ENCODE peak calls at places on chromosomes 3 and 15, in five cellular contexts. G is AG10803, F is fibroblast of the aortic adventitia, A is transverse colon, J is A549. V is an unnamed sample.

GRCh38 chr3:76367281-76367680 is 581.9 kb upstream of the ZNF717 start:
- DNase-seq in G (peak), F (no peak), A (no peak), J (no peak), V (no peak)

GRCh38 chr15:85750319-85750806 is 44.4 kb downstream of the KLHL25 start:
- DNase-seq in G (peak), F (peak), A (peak), J (no peak), V (peak)

GRCh38 chr3:195583831-195584542 is at the start of gene APOD:
- DNase-seq in G (peak), F (peak), A (peak), J (no peak), V (no peak)

GRCh38 chr15:93608643-93609148 is 519.7 kb upstream of the RGMA start:
- DNase-seq in G (no peak), F (no peak), A (no peak), J (no peak), V (no peak)

GRCh38 chr15:69758810-69759410 is 306.3 kb downstream of the RPLP1 start:
- DNase-seq in G (peak), F (peak), A (peak), J (no peak), V (no peak)

GRCh38 chr15:62676891-62677290 is 365.7 kb upstream of the TPM1 start:
- DNase-seq in G (no peak), F (no peak), A (no peak), J (no peak), V (no peak)

GRCh38 chr3:79366414-79366813 is 401.4 kb downstream of the ROBO1 start:
- DNase-seq in G (no peak), F (peak), A (no peak), J (no peak), V (no peak)

GRCh38 chr15:75884041-75884440 is 19.6 kb upstream of the FBXO22 start:
- DNase-seq in G (peak), F (peak), A (no peak), J (no peak), V (no peak)

GRCh38 chr15:91104111-91104510 is 4.1 kb downstream of the SV2B start:
- DNase-seq in G (no peak), F (no peak), A (no peak), J (no peak), V (no peak)

GRCh38 chr15:52031542-52031941 is 12.5 kb downstream of the MAPK6 start:
- DNase-seq in G (no peak), F (no peak), A (peak), J (no peak), V (no peak)

GRCh38 chr3:156181509-156181908 is 61.1 kb downstream of the KCNAB1 start:
- DNase-seq in G (peak), F (peak), A (no peak), J (no peak), V (no peak)

GRCh38 chr3:42660898-42661297 is 7.4 kb downstream of the ZBTB47 start:
- DNase-seq in G (no peak), F (no peak), A (no peak), J (no peak), V (peak)

GRCh38 chr3:54837964-54838363 is 89.9 kb downstream of the LRTM1 start:
- DNase-seq in G (peak), F (peak), A (no peak), J (no peak), V (no peak)

GRCh38 chr3:13863929-13864595 is 15.8 kb downstream of the WNT7A start:
- DNase-seq in G (no peak), F (no peak), A (no peak), J (no peak), V (no peak)

GRCh38 chr15:35925634-35926380 is 379.8 kb upstream of the DPH6 start:
- DNase-seq in G (peak), F (peak), A (no peak), J (peak), V (no peak)

GRCh38 chr3:65831733-65832425 is 206.8 kb downstream of the MAGI1 start:
- DNase-seq in G (peak), F (peak), A (no peak), J (no peak), V (no peak)

GRCh38 chr3:159928071-159928491 is 60.6 kb upstream of the IL12A start:
- DNase-seq in G (peak), F (no peak), A (no peak), J (peak), V (no peak)

DNA sequence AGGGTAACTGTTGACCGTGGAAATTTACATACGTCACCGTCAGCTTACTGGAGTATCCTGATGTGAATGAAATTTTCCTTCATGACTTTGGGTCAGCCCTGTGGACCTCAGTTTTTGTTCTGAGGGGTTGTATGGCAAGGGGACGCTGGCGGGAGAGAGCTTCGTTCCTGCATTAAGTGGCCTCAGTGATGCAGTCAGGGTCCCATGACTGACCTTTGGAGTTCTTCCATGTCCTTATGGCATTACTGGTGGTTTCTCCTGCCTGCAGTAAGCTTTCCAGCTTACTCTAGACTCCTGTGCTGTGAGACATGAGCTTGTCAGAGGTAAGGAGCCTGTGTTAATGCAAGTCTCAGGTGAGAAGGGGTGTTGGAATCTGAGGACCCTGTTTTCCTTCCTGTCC is 1.8 kb downstream of the CD276 start:
- DNase-seq in G (no peak), F (no peak), A (no peak), J (no peak), V (no peak)
- H3K4me3 ChIP-seq in G (peak), F (peak), A (no peak), J (no peak), V (no peak)

GRCh38 chr3:141305436-141305835 is 62.9 kb upstream of the ZBTB38 start:
- DNase-seq in G (peak), F (peak), A (no peak), J (peak), V (no peak)

GRCh38 chr3:141306922-141307321 is 61.4 kb upstream of the ZBTB38 start:
- DNase-seq in G (no peak), F (no peak), A (no peak), J (no peak), V (no peak)

GRCh38 chr3:141308588-141309218 is 59.6 kb upstream of the ZBTB38 start:
- DNase-seq in G (peak), F (peak), A (peak), J (peak), V (peak)

GRCh38 chr3:141306276-141306675 is 62.0 kb upstream of the ZBTB38 start:
- DNase-seq in G (no peak), F (no peak), A (no peak), J (no peak), V (no peak)

DNA sequence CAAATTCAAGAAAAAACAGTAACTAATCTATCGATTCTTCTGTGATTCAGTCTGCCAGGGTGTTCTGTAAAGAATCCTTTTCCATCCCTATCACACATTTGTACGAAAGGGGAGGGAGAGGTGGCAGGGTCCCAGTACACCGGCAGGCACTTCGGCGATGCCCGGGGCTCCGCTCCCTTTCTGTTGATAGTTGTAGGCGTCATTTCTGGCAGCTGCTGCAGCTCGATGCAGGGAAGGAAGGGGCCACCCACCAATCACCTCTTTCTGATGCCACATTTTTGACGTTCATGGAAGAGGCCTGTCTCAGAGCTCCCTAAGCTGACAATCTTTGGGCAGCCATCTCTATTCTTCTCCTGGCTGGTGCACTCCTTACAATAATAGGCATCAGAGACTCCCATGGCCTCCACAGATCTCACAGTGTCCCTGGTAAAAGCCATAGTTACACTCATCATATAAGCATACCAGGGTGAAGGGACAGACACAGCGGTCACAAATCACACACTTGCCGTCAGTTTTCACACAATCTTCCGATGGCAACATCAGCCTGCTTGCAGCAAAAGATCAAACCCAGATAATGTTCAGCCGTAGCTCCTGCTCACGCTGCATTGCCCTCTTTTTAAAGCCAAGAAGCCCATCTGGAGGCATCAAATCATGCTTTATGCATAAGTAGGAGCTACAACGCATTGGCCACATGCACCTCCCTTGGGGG is 60.8 kb upstream of the ZBTB38 start:
- DNase-seq in G (no peak), F (no peak), A (no peak), J (no peak), V (no peak)
- H3K4me3 ChIP-seq in G (no peak), F (no peak), A (no peak), J (no peak), V (no peak)

DNA sequence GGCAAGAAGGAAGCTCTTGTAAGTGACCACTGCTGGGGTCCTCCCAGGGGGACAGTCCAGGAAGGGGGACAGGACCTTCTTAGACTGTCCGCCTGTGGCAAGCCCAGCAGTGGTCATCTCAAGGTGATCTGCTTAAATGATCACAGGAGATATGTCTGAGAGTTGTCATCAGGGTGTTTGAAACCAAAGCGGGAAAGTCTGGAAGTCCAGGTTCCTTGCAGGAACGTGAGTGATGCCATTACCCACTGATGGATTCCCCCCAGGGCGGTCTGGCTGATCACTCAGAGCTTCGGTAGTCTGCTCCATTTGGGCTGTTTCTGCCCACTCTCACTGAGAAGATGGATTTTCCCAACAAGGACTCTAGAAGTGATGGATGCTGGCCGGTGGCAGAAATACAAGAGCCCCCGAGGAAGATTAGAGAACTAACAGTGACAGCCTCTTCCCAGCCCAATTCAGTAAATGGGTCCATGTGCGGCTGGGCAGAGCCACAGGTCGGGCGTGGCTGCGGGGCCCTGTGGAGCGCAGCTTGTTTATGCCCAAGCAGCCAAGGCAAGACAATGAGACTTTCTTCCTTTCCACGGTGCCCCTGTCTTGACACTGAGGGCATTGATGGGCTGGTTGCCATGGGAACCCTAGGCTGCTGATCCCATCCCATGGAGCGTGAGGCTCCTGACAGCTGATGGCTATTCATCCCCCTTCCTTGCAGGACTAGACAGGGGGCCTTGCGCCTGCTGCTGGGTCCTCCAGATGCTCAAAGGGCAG is 9.5 kb downstream of the PCSK6 start:
- DNase-seq in G (no peak), F (no peak), A (no peak), J (no peak), V (peak)
- H3K4me3 ChIP-seq in G (no peak), F (no peak), A (no peak), J (no peak), V (no peak)

GRCh38 chr3:132597660-132598059 is 590 bp downstream of the ACKR4 start:
- DNase-seq in G (no peak), F (no peak), A (no peak), J (no peak), V (no peak)

GRCh38 chr3:132595036-132595435 is 2.0 kb upstream of the ACKR4 start:
- DNase-seq in G (peak), F (peak), A (no peak), J (no peak), V (peak)

GRCh38 chr3:132596326-132596725 is 744 bp upstream of the ACKR4 start:
- DNase-seq in G (no peak), F (no peak), A (no peak), J (no peak), V (no peak)

GRCh38 chr3:132598181-132598580 is 1.1 kb downstream of the ACKR4 start:
- DNase-seq in G (no peak), F (no peak), A (no peak), J (no peak), V (no peak)

DNA sequence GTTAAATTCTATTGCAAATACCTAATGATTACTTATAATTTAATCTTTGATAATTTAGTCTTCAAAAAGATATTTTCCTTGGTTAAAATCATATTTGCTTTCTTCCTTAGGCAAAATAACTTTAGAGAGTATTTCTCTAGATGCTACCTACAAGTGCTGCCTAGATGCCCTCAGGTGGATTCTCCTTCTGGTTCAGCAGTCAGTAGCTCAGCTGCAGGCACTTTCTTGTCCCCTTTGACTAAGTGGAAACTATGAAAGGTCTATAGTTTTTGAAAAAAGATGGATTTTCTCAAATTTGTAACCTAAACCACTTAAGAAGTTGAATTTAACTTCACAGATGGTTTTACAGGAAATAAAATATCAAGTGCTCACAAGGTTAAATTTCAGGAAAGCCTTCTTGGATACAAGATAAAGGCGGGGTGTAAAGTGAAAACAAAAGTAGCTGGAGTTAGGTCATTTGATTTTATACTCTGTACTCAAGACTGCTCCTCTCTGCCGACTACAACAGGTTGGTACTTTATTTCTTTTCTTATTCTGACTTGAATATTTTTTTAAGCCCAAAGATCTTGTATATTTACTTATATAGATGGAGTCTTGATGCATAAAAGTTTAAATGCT is at the start of gene ACKR4:
- DNase-seq in G (peak), F (peak), A (no peak), J (no peak), V (no peak)
- H3K4me3 ChIP-seq in G (peak), F (peak), A (no peak), J (no peak), V (no peak)

V was measured in H7.